ENCODE peak calls at places on chromosomes 5 and 9, in six cellular contexts. B, E, Q, S, W and X are unnamed samples.

GRCh38 chr5:132485641-132486317 is 4.8 kb downstream of the IRF1 start:
- DNase-seq in Q (no peak), B (no peak), E (no peak), W (no peak), S (peak; percentile 8), X (no peak)

GRCh38 chr9:137731947-137732813 is 113.4 kb downstream of the EHMT1 start:
- DNase-seq in E (no peak), S (no peak), B (no peak), Q (no peak), W (no peak), X (no peak)

GRCh38 chr5:104372796-104373195 is 810.2 kb upstream of the NUDT12 start:
- DNase-seq in S (no peak), Q (no peak), E (no peak), B (no peak), W (no peak), X (no peak)

GRCh38 chr5:102222772-102223171 is 73.3 kb downstream of the SLCO4C1 start:
- DNase-seq in Q (no peak), B (no peak), E (no peak), W (no peak), S (no peak), X (no peak)

GRCh38 chr5:7271728-7272127 is 124.2 kb upstream of the ADCY2 start:
- DNase-seq in S (no peak), B (no peak), E (no peak), Q (no peak), W (no peak), X (no peak)

GRCh38 chr9:38649731-38650363 is 29.5 kb upstream of the ANKRD18A start:
- DNase-seq in B (no peak), E (no peak), Q (no peak), W (no peak), S (no peak), X (no peak)

GRCh38 chr9:118992813-118993747 is 376.2 kb downstream of the BRINP1 start:
- DNase-seq in B (no peak), S (no peak), W (no peak), E (no peak), Q (no peak), X (no peak)

GRCh38 chr9:33472171-33472920 is 1.4 kb downstream of the NOL6 start:
- DNase-seq in S (no peak), Q (no peak), W (no peak), B (no peak), E (no peak), X (no peak)

GRCh38 chr5:146130440-146131045 is 25.2 kb upstream of the PLAC8L1 start:
- DNase-seq in S (no peak), B (no peak), Q (no peak), W (no peak), E (peak; percentile 6), X (no peak)

GRCh38 chr5:74408150-74409043 is 232.1 kb downstream of the ENC1 start:
- DNase-seq in B (no peak), S (no peak), Q (no peak), W (no peak), E (no peak), X (no peak)

GRCh38 chr9:967436-967835 is 9.0 kb upstream of the DMRT3 start:
- DNase-seq in Q (no peak), W (no peak), S (no peak), E (peak; percentile 15), B (no peak), X (no peak)

GRCh38 chr9:121748080-121748479 is 96.6 kb downstream of the DAB2IP start:
- DNase-seq in Q (no peak), B (no peak), E (no peak), S (peak; percentile 38), W (no peak), X (no peak)

GRCh38 chr9:96136992-96137665 is 164.8 kb downstream of the HSD17B3 start:
- DNase-seq in E (no peak), S (no peak), Q (no peak), W (no peak), B (peak; percentile 39), X (peak; percentile 19)

GRCh38 chr5:160651682-160652645 is 200.0 kb downstream of the ATP10B start:
- DNase-seq in S (no peak), B (no peak), E (no peak), Q (no peak), W (no peak), X (no peak)

GRCh38 chr9:3783156-3783555 is 257.4 kb upstream of the RFX3 start:
- DNase-seq in E (no peak), W (no peak), Q (no peak), B (no peak), S (no peak), X (no peak)

GRCh38 chr9:114178756-114179450 is 23.6 kb downstream of the COL27A1 start:
- DNase-seq in Q (no peak), W (no peak), E (no peak), S (no peak), B (no peak), X (no peak)

GRCh38 chr5:145908206-145908945 is 28.0 kb upstream of the SH3RF2 start:
- DNase-seq in E (no peak), S (no peak), W (peak; percentile 15), B (no peak), Q (no peak), X (no peak)

GRCh38 chr9:133786371-133786753 is 48.2 kb upstream of the SARDH start:
- DNase-seq in B (no peak), E (no peak), S (no peak), Q (no peak), W (no peak), X (no peak)

GRCh38 chr5:90510438-90510837 is 18.9 kb downstream of the LYSMD3 start:
- DNase-seq in B (no peak), Q (no peak), E (no peak), S (no peak), W (no peak), X (no peak)

GRCh38 chr5:95823738-95824609 is 1.4 kb upstream of the GLRX start:
- DNase-seq in S (peak; percentile 84), Q (no peak), B (peak; percentile 49), E (peak; percentile 36), W (peak; percentile 94), X (peak; percentile 12)